ENCODE peak calls at places on chromosomes 12 and 14, in four cellular contexts. N is transverse colon, H is right cardiac atrium, K is tibial artery. O is an unnamed sample.

GRCh38 chr14:71812693-71813092 is 119.5 kb upstream of the RGS6 start:
- DNase-seq in N (no peak), H (no peak), K (no peak), O (no peak)

GRCh38 chr12:51183816-51184215 is 10.9 kb upstream of the TFCP2 start:
- DNase-seq in N (peak; percentile 40), H (no peak), K (no peak), O (no peak)

GRCh38 chr14:53956427-53957201 is at the start of gene BMP4:
- DNase-seq in N (peak; percentile 77), H (peak; percentile 90), K (peak; percentile 88), O (peak; percentile 91)

GRCh38 chr14:74495356-74495755 is 1.8 kb downstream of the ISCA2 start:
- DNase-seq in N (no peak), H (no peak), K (no peak), O (no peak)

GRCh38 chr12:56839489-56840442 is 76.6 kb downstream of the HSD17B6 start:
- DNase-seq in N (peak; percentile 47), H (peak; percentile 49), K (peak; percentile 33), O (peak; percentile 70)

GRCh38 chr12:48031135-48031960 is 27.1 kb upstream of the COL2A1 start:
- DNase-seq in N (no peak), H (no peak), K (no peak), O (no peak)

GRCh38 chr12:57272337-57273151 is 21.6 kb upstream of the STAC3 start:
- DNase-seq in N (no peak), H (no peak), K (no peak), O (no peak)

GRCh38 chr14:22391908-22392307 is 197.1 kb downstream of the DAD1 start:
- DNase-seq in N (peak; percentile 39), H (peak; percentile 60), K (peak; percentile 40), O (peak; percentile 74)

DNA sequence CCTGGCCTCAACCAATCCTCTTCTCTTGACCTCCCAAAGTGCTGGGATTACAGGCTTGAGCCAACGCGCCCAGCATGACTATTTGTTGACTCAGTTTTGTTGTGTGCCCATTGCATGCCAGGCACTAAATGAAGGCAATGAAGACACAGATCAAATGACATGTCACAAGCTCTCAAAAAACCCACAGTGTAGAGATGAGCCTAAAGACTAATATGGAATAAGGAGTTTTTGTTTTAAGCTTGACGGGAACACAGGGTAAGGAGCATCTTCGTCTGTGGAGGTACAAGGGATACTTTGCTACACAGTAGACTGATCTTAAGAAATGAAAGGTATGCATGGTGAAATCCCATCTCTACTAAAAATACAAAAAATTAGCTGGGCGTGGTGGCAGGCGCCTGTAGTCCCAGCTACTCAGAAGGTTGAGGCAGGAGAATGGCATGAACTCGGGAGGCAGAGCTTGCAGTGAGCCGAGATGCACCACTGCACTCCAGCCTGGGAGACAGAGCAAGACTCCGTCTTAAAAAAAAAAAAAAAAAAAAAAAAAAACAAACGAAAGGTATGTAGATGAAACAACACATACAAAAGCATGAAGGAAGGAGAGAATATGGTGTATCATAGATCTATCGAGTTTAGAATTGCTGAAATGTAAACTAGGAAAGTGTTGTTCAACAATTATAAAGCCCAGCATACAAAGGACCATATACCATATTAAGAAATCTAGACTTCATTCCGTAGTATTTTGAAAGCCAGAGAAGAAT is 122.1 kb upstream of the PTPRB start:
- DNase-seq in N (no peak), H (no peak), K (no peak), O (no peak)
- H3K27ac ChIP-seq in N (no peak overlapping the region), H (no peak overlapping the region), K (no peak overlapping the region), O (no peak overlapping the region)

DNA sequence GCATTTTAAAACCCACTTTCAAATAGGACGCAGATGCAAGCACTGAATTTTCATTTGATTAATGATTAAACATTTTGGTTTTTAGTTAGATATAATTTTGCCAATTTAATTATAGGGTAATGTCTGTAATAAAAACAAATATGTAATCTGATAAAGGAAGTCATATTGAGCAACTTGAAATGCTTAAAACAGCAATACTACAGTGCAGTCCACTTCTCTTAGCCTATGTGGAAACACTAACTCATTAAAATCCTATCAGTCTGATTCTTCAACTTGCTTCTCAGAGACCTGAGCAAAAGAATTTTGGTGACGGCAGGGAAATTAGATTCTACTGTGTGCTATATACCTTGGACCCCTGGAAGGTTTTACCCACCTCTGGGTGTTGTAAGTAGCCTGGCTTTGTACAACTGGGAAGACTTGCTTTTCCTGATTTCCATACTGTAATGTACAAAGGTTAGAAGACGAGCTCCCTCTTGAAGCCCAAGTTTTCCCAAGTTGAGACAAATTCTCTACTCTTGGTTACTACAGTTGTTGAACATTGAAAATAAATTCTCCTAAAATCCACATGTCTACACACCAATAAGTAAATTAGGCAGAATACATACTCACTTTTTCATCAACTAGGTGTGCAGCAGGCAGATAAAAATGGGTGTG is 4.2 kb downstream of the TRHDE start:
- DNase-seq in N (no peak), H (no peak), K (no peak), O (no peak)
- H3K27me3 ChIP-seq in N (peaks cover 73% of the 10 kb centered on the region), H (no peaks in the 10 kb centered on the region), K (no peaks in the 10 kb centered on the region), O (no peaks in the 10 kb centered on the region)

GRCh38 chr12:6549379-6550151 is 6.3 kb downstream of the IFFO1 start:
- DNase-seq in N (no peak), H (peak; percentile 11), K (no peak), O (no peak)

GRCh38 chr12:6550294-6551062 is 5.4 kb downstream of the IFFO1 start:
- DNase-seq in N (no peak), H (peak; percentile 46), K (no peak), O (peak; percentile 78)

GRCh38 chr12:6547566-6547965 is 8.3 kb downstream of the IFFO1 start:
- DNase-seq in N (no peak), H (no peak), K (no peak), O (no peak)

GRCh38 chr12:6547987-6548386 is 7.9 kb downstream of the IFFO1 start:
- DNase-seq in N (no peak), H (peak; percentile 48), K (no peak), O (no peak)

GRCh38 chr12:6548556-6549378 is 7.1 kb downstream of the IFFO1 start:
- DNase-seq in N (no peak), H (peak; percentile 28), K (no peak), O (no peak)
- H3K27ac ChIP-seq in N (peak overlapping the region; percentile 83), H (no peak overlapping the region), K (peak overlapping the region; percentile 88), O (no peak overlapping the region)

GRCh38 chr14:23660290-23661226 is 24.4 kb downstream of the DHRS2 start:
- DNase-seq in N (no peak), H (no peak), K (no peak), O (no peak)
- H3K27me3 ChIP-seq in N (no peaks in the 10 kb centered on the region), H (no peaks in the 10 kb centered on the region), K (no peaks in the 10 kb centered on the region), O (no peaks in the 10 kb centered on the region)

DNA sequence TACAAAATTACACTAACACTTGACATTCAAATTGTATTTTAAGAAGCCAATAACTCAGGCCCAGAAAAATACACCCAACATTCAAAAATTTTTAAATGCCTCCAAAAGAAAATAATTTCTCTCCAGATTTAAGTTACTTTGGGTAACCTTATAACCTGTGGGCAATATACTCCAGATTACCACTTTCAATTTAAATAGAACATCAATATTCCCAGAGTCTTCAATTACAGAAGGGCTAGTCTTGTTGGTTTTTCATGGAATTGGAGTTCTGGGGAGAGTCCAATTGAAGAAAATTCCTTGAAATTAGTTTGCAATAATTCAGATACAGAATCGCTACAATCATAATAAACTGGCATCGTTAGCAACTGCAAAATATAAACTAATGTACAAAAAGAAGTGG is 2.0 kb downstream of the PPP4R3A start:
- DNase-seq in N (no peak), H (no peak), K (no peak), O (no peak)
- H3K27ac ChIP-seq in N (peak overlapping the region; percentile 98), H (no peak overlapping the region), K (peak overlapping the region; percentile 98), O (no peak overlapping the region)

DNA sequence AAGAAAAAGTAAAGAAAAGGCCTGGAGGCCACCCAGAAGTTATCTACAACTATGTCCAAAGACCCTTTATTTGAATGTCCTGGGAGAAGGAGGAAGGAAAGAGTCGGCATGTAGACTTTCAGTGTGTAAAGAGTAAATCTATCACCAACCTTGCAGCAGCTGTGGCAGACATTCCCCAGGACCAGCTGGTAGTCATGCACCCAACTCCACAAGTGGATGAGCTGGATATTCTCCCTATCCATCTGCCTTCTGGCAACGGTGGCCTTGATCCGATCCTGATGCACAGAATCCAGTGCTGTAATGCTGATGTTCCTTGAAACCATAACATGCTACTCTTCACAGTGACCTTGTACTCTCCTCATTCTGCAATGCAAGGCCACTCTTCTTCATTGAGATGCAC is 27.3 kb downstream of the KRT76 start:
- DNase-seq in N (no peak), H (no peak), K (no peak), O (no peak)
- H3K27me3 ChIP-seq in N (no peaks in the 10 kb centered on the region), H (no peaks in the 10 kb centered on the region), K (no peaks in the 10 kb centered on the region), O (no peaks in the 10 kb centered on the region)

GRCh38 chr12:121676190-121676589 is 6.7 kb upstream of the MORN3 start:
- DNase-seq in N (no peak), H (no peak), K (no peak), O (no peak)

GRCh38 chr12:121673013-121673441 is 3.6 kb upstream of the MORN3 start:
- DNase-seq in N (peak; percentile 51), H (no peak), K (no peak), O (no peak)

GRCh38 chr12:121678305-121678704 is 8.9 kb upstream of the MORN3 start:
- DNase-seq in N (no peak), H (no peak), K (no peak), O (no peak)

GRCh38 chr12:121678721-121679300 is 9.4 kb upstream of the MORN3 start:
- DNase-seq in N (no peak), H (no peak), K (no peak), O (no peak)
- H3K27ac ChIP-seq in N (no peak overlapping the region), H (no peak overlapping the region), K (no peak overlapping the region), O (no peak overlapping the region)

GRCh38 chr14:94975366-94975765 is 182.0 kb downstream of the DICER1 start:
- DNase-seq in N (no peak), H (no peak), K (no peak), O (no peak)
- H3K27me3 ChIP-seq in N (no peaks in the 10 kb centered on the region), H (no peaks in the 10 kb centered on the region), K (no peaks in the 10 kb centered on the region), O (no peaks in the 10 kb centered on the region)

DNA sequence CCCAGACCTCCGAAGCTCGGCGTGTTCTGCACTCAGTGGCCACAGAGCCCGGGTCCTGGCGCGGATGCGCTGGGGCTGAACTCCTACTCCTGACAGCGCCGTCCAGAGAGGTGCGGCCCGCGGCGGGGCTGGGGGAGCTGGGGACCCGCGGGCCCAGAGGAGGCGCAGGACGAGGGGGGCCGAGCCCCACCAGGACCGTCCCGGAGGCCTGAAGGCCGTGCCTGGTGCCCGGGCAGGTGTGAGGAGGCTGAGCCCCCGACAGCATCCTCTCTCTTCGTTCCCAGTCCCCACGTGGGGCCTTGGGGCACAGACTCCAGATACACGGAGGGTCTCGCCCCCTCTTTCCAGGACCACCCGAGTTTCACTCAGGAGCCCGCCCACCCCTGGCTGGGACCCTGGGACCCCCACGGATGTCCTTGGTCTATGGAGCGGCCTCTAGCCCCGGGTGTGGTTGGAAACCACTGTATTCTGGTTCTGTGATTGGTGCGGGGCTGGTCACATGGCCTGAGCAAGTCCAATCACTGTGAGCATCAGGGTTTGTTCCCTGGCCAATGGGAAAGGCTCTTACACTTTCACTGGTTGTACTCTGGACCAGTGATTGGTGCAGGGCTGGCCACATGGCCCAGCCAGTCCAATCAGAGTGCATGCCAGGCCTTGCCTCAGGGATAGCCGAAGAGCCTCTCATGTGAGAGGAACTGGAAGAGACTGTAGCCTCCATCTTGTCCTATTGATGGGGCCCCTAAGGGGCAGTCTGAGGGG is 217.6 kb upstream of the SFSWAP start:
- DNase-seq in N (no peak), H (no peak), K (no peak), O (no peak)
- H3K27ac ChIP-seq in N (no peak overlapping the region), H (no peak overlapping the region), K (no peak overlapping the region), O (no peak overlapping the region)

O was measured in aorta.